ENCODE peak calls at places on chromosomes 16 and 17, in seven cellular contexts. M is aorta; X is hepatic stellate cell; Q is dorsolateral prefrontal cortex; Z is stimulated activated effector memory CD8-positive, alpha-beta T cell treated with anti-CD3 and anti-CD28 coated beads, Interleukin-12 subunit alpha, Interleukin-12 subunit beta, amount 100 ng/mL, for 72 hours; E is HT-29; V is ascending aorta. L is an unnamed sample.

GRCh38 chr16:89737341-89738071 is 16.2 kb downstream of the ZNF276 start:
- DNase-seq in X (no peak), Z (no peak), Q (no peak), V (no peak), E (no peak), M (no peak), L (no peak)

GRCh38 chr16:24538756-24539294 is 541 bp upstream of the RBBP6 start:
- DNase-seq in X (peak), Q (no peak), Z (no peak), E (peak), V (no peak), M (no peak), L (peak)

GRCh38 chr17:68379692-68380677 is 77.3 kb downstream of the WIPI1 start:
- DNase-seq in M (no peak), Z (no peak), Q (no peak), E (no peak), V (no peak), X (no peak), L (no peak)

GRCh38 chr16:11254913-11255736 is 879 bp downstream of the SOCS1 start:
- DNase-seq in E (no peak), Q (no peak), X (peak), Z (peak), V (no peak), M (peak), L (peak)

GRCh38 chr16:88570691-88571092 is 489 bp downstream of the ZC3H18 start:
- DNase-seq in M (no peak), E (peak), X (no peak), V (no peak), Z (no peak), Q (no peak), L (peak)

GRCh38 chr17:45036696-45037095 is 14.7 kb downstream of the DCAKD start:
- DNase-seq in Z (no peak), X (no peak), V (no peak), E (no peak), M (no peak), Q (no peak), L (no peak)

GRCh38 chr16:15925631-15926030 is 23.8 kb upstream of the ABCC1 start:
- DNase-seq in Z (no peak), V (no peak), X (no peak), Q (no peak), E (no peak), M (no peak), L (no peak)

GRCh38 chr16:13351651-13352217 is 450.3 kb downstream of the SHISA9 start:
- DNase-seq in Q (no peak), X (no peak), M (no peak), E (no peak), Z (no peak), V (no peak), L (no peak)

GRCh38 chr16:25264599-25264998 is 7.0 kb upstream of the ZKSCAN2 start:
- DNase-seq in Q (no peak), Z (no peak), E (peak), X (no peak), V (no peak), M (no peak), L (no peak)

GRCh38 chr16:84340305-84341040 is 27.9 kb upstream of the ATP2C2 start:
- DNase-seq in M (no peak), E (peak), V (no peak), X (no peak), Z (no peak), Q (no peak), L (peak)

GRCh38 chr17:48006936-48007703 is 30.5 kb downstream of the COPZ2 start:
- DNase-seq in E (no peak), Q (no peak), Z (no peak), X (no peak), M (no peak), V (no peak), L (no peak)

GRCh38 chr16:79580465-79581200 is 19.9 kb downstream of the MAF start:
- DNase-seq in Z (no peak), E (no peak), Q (no peak), V (no peak), M (no peak), X (no peak), L (no peak)

GRCh38 chr16:69535123-69536050 is 30.4 kb upstream of the NFAT5 start:
- DNase-seq in X (peak), E (no peak), M (no peak), Z (no peak), V (no peak), Q (no peak), L (no peak)

GRCh38 chr17:75069783-75070182 is 18.0 kb upstream of the SLC16A5 start:
- DNase-seq in Q (no peak), M (no peak), V (no peak), X (peak), Z (no peak), E (peak), L (no peak)

GRCh38 chr17:65550075-65550635 is 11.3 kb downstream of the AXIN2 start:
- DNase-seq in E (no peak), Z (no peak), X (no peak), M (no peak), V (no peak), Q (no peak), L (no peak)

GRCh38 chr17:49404371-49404770 is 10.3 kb downstream of the PHB1 start:
- DNase-seq in V (no peak), X (no peak), M (no peak), Q (no peak), E (no peak), Z (no peak), L (peak)

GRCh38 chr17:66949501-66949900 is 15.0 kb upstream of the CACNG4 start:
- DNase-seq in M (no peak), E (no peak), Z (no peak), V (no peak), Q (no peak), X (no peak), L (no peak)

GRCh38 chr16:19384656-19385055 is 33.0 kb upstream of the TMC5 start:
- DNase-seq in M (no peak), V (no peak), Z (no peak), Q (no peak), E (peak), X (no peak), L (no peak)

GRCh38 chr17:68396226-68396780 is 61.0 kb downstream of the WIPI1 start:
- DNase-seq in V (no peak), M (no peak), E (no peak), Z (no peak), Q (no peak), X (no peak), L (no peak)

GRCh38 chr17:49168706-49169105 is 36.1 kb downstream of the B4GALNT2 start:
- DNase-seq in Z (no peak), E (no peak), X (no peak), V (no peak), Q (no peak), M (no peak), L (no peak)

GRCh38 chr16:4409081-4409932 is 7.1 kb downstream of the CORO7 start:
- DNase-seq in M (no peak), X (peak), E (no peak), Q (no peak), Z (no peak), V (no peak), L (no peak)

GRCh38 chr17:63440127-63440769 is 5.9 kb downstream of the CYB561 start:
- DNase-seq in E (no peak), Q (no peak), Z (no peak), V (no peak), X (no peak), M (peak), L (no peak)

GRCh38 chr17:37098910-37099664 is 150.3 kb downstream of the AATF start:
- DNase-seq in M (no peak), Z (no peak), X (no peak), Q (no peak), E (no peak), V (no peak), L (no peak)

GRCh38 chr16:29710227-29711219 is 31.5 kb downstream of the QPRT start:
- DNase-seq in X (peak), M (no peak), V (no peak), Q (no peak), E (peak), Z (no peak), L (peak)

GRCh38 chr17:48546924-48547838 is 2.3 kb upstream of the HOXB2 start:
- DNase-seq in E (no peak), Q (no peak), Z (no peak), V (no peak), M (no peak), X (no peak), L (no peak)

GRCh38 chr17:4162775-4163498 is 19.9 kb downstream of the CYB5D2 start:
- DNase-seq in Q (no peak), V (no peak), Z (no peak), E (no peak), M (no peak), X (no peak), L (peak)

GRCh38 chr16:51834131-51834530 is 683.1 kb upstream of the SALL1 start:
- DNase-seq in E (no peak), Q (no peak), X (peak), Z (no peak), V (no peak), M (no peak), L (no peak)

GRCh38 chr17:68576811-68577551 is 24.2 kb downstream of the FAM20A start:
- DNase-seq in Z (no peak), E (no peak), Q (no peak), M (peak), V (no peak), X (no peak), L (no peak)